ENCODE peak calls at places on chromosome 15, in six cellular contexts. K is H1, H is trophoblast cell, W is IMR-90, R is neuronal stem cell, Y is mesendoderm. M is an unnamed sample.

GRCh38 chr15:31070867-31071266 is 30.7 kb downstream of the TRPM1 start:
- DNase-seq in Y (no peak), K (no peak), R (no peak), W (no peak), H (no peak), M (no peak)

GRCh38 chr15:95603802-95604201 is 726.7 kb upstream of the NR2F2 start:
- DNase-seq in W (peak), H (no peak), R (no peak), Y (no peak), K (no peak), M (no peak)

GRCh38 chr15:24985224-24985623 is 30.4 kb downstream of the SNRPN start:
- DNase-seq in Y (no peak), R (no peak), H (no peak), K (no peak), W (no peak), M (no peak)

GRCh38 chr15:87752250-87752951 is 504.1 kb downstream of the NTRK3 start:
- DNase-seq in R (no peak), K (no peak), H (peak), Y (no peak), W (peak), M (no peak)

GRCh38 chr15:101309436-101310162 is 14.6 kb upstream of the SNRPA1 start:
- DNase-seq in R (no peak), W (no peak), Y (no peak), H (no peak), K (no peak), M (peak)

GRCh38 chr15:35481992-35482391 is 64.0 kb downstream of the DPH6 start:
- DNase-seq in H (peak), R (no peak), W (peak), Y (peak), K (peak), M (peak)

GRCh38 chr15:81809543-81809942 is 236.3 kb downstream of the MEX3B start:
- DNase-seq in H (no peak), R (no peak), W (peak), K (no peak), Y (peak), M (peak)

GRCh38 chr15:48643776-48644497 is 1.6 kb downstream of the FBN1 start:
- DNase-seq in Y (no peak), R (no peak), H (peak), W (no peak), K (no peak), M (no peak)

GRCh38 chr15:90860942-90861675 is 7.3 kb upstream of the FURIN start:
- DNase-seq in H (no peak), Y (no peak), R (no peak), K (no peak), W (no peak), M (no peak)

GRCh38 chr15:95497681-95498080 is 832.8 kb upstream of the NR2F2 start:
- DNase-seq in R (no peak), H (no peak), W (no peak), Y (no peak), K (no peak), M (no peak)

GRCh38 chr15:60651155-60651554 is 172.2 kb upstream of the ICE2 start:
- DNase-seq in R (no peak), W (no peak), Y (no peak), H (no peak), K (no peak), M (no peak)

GRCh38 chr15:69055251-69055650 is 40.8 kb downstream of the NOX5 start:
- DNase-seq in R (no peak), Y (no peak), K (no peak), H (no peak), W (no peak), M (no peak)

GRCh38 chr15:39188930-39189329 is 391.9 kb upstream of the THBS1 start:
- DNase-seq in R (no peak), K (no peak), W (peak), Y (peak), H (peak), M (no peak)

GRCh38 chr15:33526532-33526931 is 215.8 kb downstream of the RYR3 start:
- DNase-seq in Y (no peak), H (no peak), R (no peak), K (no peak), W (no peak), M (no peak)

GRCh38 chr15:48636511-48636910 is 9.0 kb downstream of the FBN1 start:
- DNase-seq in W (no peak), Y (no peak), R (no peak), H (peak), K (no peak), M (no peak)

GRCh38 chr15:51368751-51369450 is 27.4 kb downstream of the GLDN start:
- DNase-seq in K (no peak), Y (no peak), W (peak), H (no peak), R (no peak), M (no peak)

GRCh38 chr15:37134699-37135131 is 34.4 kb upstream of the MEIS2 start:
- DNase-seq in Y (peak), K (no peak), R (no peak), H (peak), W (peak), M (no peak)

GRCh38 chr15:90233701-90234518 is at the start of the genes CIB1 and GDPGP1:
- DNase-seq in K (peak), H (peak), R (peak), Y (peak), W (peak), M (peak)

GRCh38 chr15:56719774-56720555 is 13.3 kb downstream of the ZNF280D start:
- DNase-seq in H (no peak), Y (no peak), K (no peak), R (no peak), W (no peak), M (no peak)

GRCh38 chr15:33987444-33987843 is 19.1 kb downstream of the CHRM5 start:
- DNase-seq in Y (no peak), H (no peak), W (no peak), K (no peak), R (no peak), M (no peak)

GRCh38 chr15:74799843-74800558 is 12.6 kb upstream of the LMAN1L start:
- DNase-seq in W (peak), Y (peak), R (no peak), K (peak), H (peak), M (peak)

GRCh38 chr15:70875001-70875782 is 17.0 kb downstream of the THAP10 start:
- DNase-seq in R (no peak), K (no peak), W (peak), H (no peak), Y (peak), M (no peak)

GRCh38 chr15:79942656-79943481 is 28.1 kb downstream of the BCL2A1 start:
- DNase-seq in H (peak), K (no peak), R (no peak), W (peak), Y (no peak), M (no peak)

GRCh38 chr15:25799906-25800700 is 63.0 kb downstream of the ATP10A start:
- DNase-seq in W (no peak), R (no peak), Y (no peak), H (no peak), K (no peak), M (peak)

GRCh38 chr15:69140306-69140705 is 20.1 kb upstream of the GLCE start:
- DNase-seq in K (no peak), W (no peak), R (no peak), H (no peak), Y (no peak), M (no peak)

GRCh38 chr15:50786871-50787270 is 21.4 kb upstream of the SPPL2A start:
- DNase-seq in Y (peak), H (no peak), K (no peak), R (no peak), W (no peak), M (no peak)

GRCh38 chr15:31403606-31404005 is 77.0 kb downstream of the KLF13 start:
- DNase-seq in Y (no peak), R (no peak), W (peak), K (no peak), H (peak), M (no peak)

GRCh38 chr15:96369825-96370621 is 39.5 kb downstream of the NR2F2 start:
- DNase-seq in H (no peak), W (no peak), K (no peak), Y (peak), R (no peak), M (peak)

DNA sequence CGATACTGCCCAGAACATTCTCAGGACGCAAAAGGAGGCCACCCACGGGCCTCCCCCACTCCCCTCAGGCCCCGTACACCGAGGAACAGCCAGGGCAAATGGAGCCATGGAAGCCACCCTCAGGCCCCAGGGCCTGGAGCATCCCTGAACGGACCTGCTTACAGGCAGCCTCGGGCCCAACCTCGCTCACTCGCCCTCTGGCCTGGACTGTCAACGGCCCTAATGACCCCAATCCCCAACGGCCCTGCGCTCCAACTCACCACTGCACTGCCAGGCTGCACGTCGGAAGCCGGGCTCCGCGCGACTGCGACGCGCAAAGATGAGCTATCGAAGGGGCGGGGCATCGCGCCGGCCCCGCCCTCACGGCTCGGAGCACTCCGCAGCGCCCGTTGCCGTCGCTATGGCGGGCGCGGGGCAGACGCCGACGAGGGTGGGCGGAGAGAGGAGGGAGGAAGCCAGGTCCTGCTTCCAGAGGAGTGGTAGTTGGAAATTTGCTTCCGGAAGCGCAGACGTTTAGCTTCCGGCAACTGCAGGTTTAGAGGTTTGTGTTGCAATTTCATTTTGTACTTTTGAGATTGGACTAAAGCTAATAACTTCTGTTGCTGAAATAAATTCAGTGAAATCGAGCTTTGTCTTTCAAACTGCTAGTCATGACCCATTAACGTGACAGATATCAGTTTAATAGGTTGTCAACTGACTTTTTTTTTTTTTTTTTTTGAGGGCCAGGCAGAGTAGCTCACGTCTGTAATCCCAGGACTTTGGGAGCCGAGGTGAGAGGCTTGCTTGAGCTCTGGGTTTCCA is at the start of gene SKIC8:
- DNase-seq in W (peak), R (peak), K (peak), Y (peak), H (peak), M (peak)
- H4K8ac ChIP-seq in W (peak), R (peak), K (peak), Y (no peak), H (peak), M (no peak)

GRCh38 chr15:78808550-78808949 is 2.7 kb downstream of the ADAMTS7 start:
- DNase-seq in H (peak), R (no peak), K (no peak), W (peak), Y (peak), M (peak)

GRCh38 chr15:78800189-78800588 is 11.1 kb downstream of the ADAMTS7 start:
- DNase-seq in H (peak), R (no peak), Y (no peak), K (no peak), W (no peak), M (no peak)

GRCh38 chr15:78800806-78801205 is 10.5 kb downstream of the ADAMTS7 start:
- DNase-seq in K (no peak), R (no peak), W (no peak), H (no peak), Y (no peak), M (no peak)

GRCh38 chr15:78807359-78807758 is 3.9 kb downstream of the ADAMTS7 start:
- DNase-seq in K (no peak), Y (no peak), H (peak), W (no peak), R (no peak), M (no peak)

DNA sequence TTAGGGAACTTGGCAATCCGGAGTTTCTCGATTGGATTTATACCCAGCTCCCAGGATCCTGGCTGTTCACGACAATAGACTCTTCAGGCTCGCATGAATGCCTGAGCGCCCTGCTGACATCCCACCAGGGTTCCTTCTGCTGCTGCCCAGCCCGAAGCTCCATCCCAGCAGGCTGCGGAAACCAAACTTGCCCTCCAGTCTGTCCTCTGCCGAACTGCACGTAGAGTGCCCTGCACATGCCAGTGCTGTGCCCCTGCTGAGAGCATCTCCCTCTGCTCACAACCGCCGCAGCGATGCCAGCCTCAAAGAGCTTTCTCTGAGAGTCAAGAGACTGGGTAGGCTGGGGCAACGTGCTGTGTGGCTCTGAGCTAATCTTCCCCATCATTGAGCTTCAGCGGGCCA is 6.9 kb downstream of the ADAMTS7 start:
- DNase-seq in Y (peak), W (no peak), R (no peak), H (no peak), K (peak), M (peak)
- H4K8ac ChIP-seq in Y (no peak), W (no peak), R (no peak), H (no peak), K (no peak), M (no peak)

DNA sequence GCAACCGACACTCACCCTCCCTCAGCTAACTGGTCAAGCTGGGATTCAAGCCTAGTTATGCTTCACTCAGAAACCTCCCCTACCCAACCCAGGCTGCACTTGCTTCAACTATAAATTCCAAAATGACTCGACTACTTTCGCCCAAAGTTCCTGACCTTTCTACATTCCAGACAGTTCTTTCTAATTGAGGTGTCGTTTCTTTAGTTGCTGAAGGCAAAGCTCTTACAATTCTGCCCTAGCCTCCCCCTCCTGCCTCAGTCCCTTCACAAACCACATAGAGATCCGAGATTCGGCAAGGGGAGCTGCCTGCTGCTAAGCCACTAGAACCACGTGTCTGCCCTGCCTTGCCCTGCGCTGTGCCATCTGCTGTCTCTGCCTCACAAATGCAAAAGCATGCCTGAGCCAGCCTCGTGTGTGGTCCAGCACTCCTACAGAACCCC is 74.7 kb upstream of the SH3GL3 start:
- DNase-seq in R (no peak), Y (peak), W (no peak), K (no peak), H (peak), M (no peak)
- H4K8ac ChIP-seq in R (no peak), Y (no peak), W (no peak), K (no peak), H (no peak), M (no peak)

DNA sequence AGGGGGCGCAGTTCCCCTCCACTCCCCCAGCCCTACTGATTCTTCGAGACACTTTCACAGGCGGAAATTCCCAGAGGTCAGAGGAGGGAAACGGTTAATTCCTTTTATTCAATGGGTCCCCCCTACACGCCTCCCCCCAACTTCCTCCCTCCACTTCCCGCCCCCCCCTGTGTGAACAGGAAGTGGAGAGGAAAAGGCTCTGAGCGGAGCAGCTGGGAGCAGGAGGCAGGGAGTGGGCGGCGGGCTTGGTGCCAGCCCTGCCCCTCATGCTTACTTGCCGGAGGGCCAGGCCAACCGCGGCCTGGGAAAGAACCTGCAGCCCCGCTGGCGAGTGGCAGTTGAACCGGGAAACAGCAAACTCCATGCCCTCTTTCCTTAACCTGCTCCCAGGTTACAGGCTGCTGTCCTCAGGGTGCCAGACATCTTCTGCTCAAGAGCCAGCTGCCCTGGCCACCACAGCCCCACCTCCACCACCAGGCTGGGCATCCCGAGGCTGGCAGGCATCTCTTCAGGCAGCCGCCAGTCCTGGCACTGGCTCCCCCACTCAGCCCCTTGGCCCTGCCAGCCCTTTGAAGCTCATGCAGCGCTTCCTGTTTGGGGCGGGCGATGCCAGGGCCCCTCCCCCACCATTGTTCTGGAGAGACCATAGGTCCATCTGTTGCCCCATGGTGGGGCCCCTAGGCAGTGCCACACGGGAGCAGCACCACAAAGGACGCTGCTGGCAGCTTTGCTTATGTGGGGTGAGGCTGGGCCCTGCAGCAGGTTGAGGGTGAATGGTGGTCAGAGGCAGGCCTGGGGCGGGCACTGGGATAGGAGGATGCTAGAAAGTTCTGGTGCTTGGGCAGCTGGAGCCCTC is 12.9 kb downstream of the VPS18 start:
- DNase-seq in H (no peak), W (peak), Y (no peak), K (no peak), R (no peak), M (peak)
- H4K8ac ChIP-seq in H (peak), W (peak), Y (no peak), K (no peak), R (no peak), M (no peak)

GRCh38 chr15:27234593-27234992 is 263.6 kb downstream of the GABRG3 start:
- DNase-seq in R (no peak), K (no peak), W (no peak), Y (no peak), H (no peak), M (no peak)

GRCh38 chr15:27231811-27232210 is 260.8 kb downstream of the GABRG3 start:
- DNase-seq in K (no peak), R (no peak), H (no peak), Y (no peak), W (no peak), M (no peak)

GRCh38 chr15:27235689-27236088 is 264.7 kb downstream of the GABRG3 start:
- DNase-seq in R (no peak), K (no peak), Y (no peak), W (no peak), H (no peak), M (no peak)

GRCh38 chr15:27235161-27235560 is 264.2 kb downstream of the GABRG3 start:
- DNase-seq in R (no peak), Y (no peak), W (no peak), H (no peak), K (no peak), M (no peak)

GRCh38 chr15:27232876-27233275 is 261.9 kb downstream of the GABRG3 start:
- DNase-seq in Y (no peak), K (no peak), H (no peak), R (no peak), W (no peak), M (no peak)
- H4K8ac ChIP-seq in Y (no peak), K (no peak), H (no peak), R (no peak), W (no peak), M (no peak)

DNA sequence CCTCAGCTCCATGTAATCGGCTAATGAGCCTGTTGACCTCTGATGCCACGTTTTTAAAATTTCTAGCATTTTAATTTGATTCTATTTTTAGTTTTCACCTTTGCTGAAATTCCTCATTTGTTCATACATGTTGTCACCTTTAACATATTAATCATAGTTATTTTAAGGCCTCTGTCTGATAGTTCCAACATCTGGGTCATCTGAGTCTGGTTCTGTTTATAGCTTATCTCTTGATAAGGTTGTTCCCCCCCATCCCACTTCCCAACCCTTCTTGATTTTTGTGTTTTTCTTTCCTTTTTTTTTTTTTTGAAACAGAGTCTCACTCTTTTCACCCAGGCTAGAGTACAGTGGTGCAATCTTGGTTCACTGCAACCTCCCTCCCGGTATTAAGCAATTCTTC is 36.4 kb downstream of the MAP2K1 start:
- DNase-seq in W (no peak), R (no peak), H (peak), Y (no peak), K (no peak), M (no peak)
- H4K8ac ChIP-seq in W (no peak), R (no peak), H (no peak), Y (no peak), K (no peak), M (no peak)

GRCh38 chr15:77497108-77497737 is 76.5 kb downstream of the HMG20A start:
- DNase-seq in K (no peak), Y (peak), H (peak), W (no peak), R (no peak), M (peak)
- H4K8ac ChIP-seq in K (peak), Y (no peak), H (peak), W (peak), R (no peak), M (no peak)

M was measured in H9.